ENCODE peak calls at places on chromosomes 4 and X, in nine cellular contexts. One of them, this sample, is unnamed.

GRCh38 chr4:47239649-47240048 is 208.3 kb downstream of the GABRB1 start:
- DNase-seq in H54: no peak
- DNase-seq in tibial nerve: no peak
- DNase-seq in prostate gland: no peak
- DNase-seq in HCT116: no peak
- DNase-seq in body of pancreas: no peak
- DNase-seq in ovary: no peak
- DNase-seq in endothelial cell of umbilical vein: no peak
- DNase-seq in adrenal gland: no peak
- DNase-seq in this sample: no peak

GRCh38 chr4:8847764-8848163 is 23.9 kb downstream of the HMX1 start:
- DNase-seq in H54: no peak
- DNase-seq in adrenal gland: no peak
- DNase-seq in prostate gland: no peak
- DNase-seq in HCT116: peak
- DNase-seq in endothelial cell of umbilical vein: no peak
- DNase-seq in tibial nerve: no peak
- DNase-seq in body of pancreas: peak
- DNase-seq in ovary: no peak
- DNase-seq in this sample: no peak

GRCh38 chrX:75229774-75230173 is 44.1 kb upstream of the UPRT start:
- DNase-seq in ovary: no peak
- DNase-seq in adrenal gland: no peak
- DNase-seq in prostate gland: no peak
- DNase-seq in tibial nerve: no peak
- DNase-seq in body of pancreas: no peak
- DNase-seq in HCT116: no peak
- DNase-seq in H54: no peak
- DNase-seq in endothelial cell of umbilical vein: no peak
- DNase-seq in this sample: no peak

GRCh38 chrX:39857780-39858179 is 240.0 kb downstream of the BCOR start:
- DNase-seq in HCT116: no peak
- DNase-seq in tibial nerve: no peak
- DNase-seq in ovary: no peak
- DNase-seq in H54: no peak
- DNase-seq in body of pancreas: no peak
- DNase-seq in prostate gland: no peak
- DNase-seq in endothelial cell of umbilical vein: no peak
- DNase-seq in adrenal gland: no peak
- DNase-seq in this sample: no peak

GRCh38 chr4:5616331-5616950 is 91.9 kb downstream of the EVC2 start:
- DNase-seq in adrenal gland: no peak
- DNase-seq in H54: no peak
- DNase-seq in body of pancreas: no peak
- DNase-seq in ovary: no peak
- DNase-seq in prostate gland: no peak
- DNase-seq in tibial nerve: no peak
- DNase-seq in HCT116: no peak
- DNase-seq in endothelial cell of umbilical vein: no peak
- DNase-seq in this sample: no peak

GRCh38 chrX:133670394-133670793 is 255.1 kb upstream of the GPC4 start:
- DNase-seq in prostate gland: peak
- DNase-seq in HCT116: peak
- DNase-seq in tibial nerve: peak
- DNase-seq in adrenal gland: peak
- DNase-seq in H54: no peak
- DNase-seq in ovary: no peak
- DNase-seq in endothelial cell of umbilical vein: peak
- DNase-seq in body of pancreas: no peak
- DNase-seq in this sample: peak

GRCh38 chr4:141229408-141230101 is 8.9 kb downstream of the ZNF330 start:
- DNase-seq in adrenal gland: no peak
- DNase-seq in HCT116: no peak
- DNase-seq in H54: no peak
- DNase-seq in body of pancreas: no peak
- DNase-seq in tibial nerve: no peak
- DNase-seq in endothelial cell of umbilical vein: no peak
- DNase-seq in ovary: no peak
- DNase-seq in prostate gland: no peak
- DNase-seq in this sample: no peak

GRCh38 chr4:161929966-161930365 is 233.8 kb downstream of the FSTL5 start:
- DNase-seq in HCT116: no peak
- DNase-seq in endothelial cell of umbilical vein: peak
- DNase-seq in ovary: no peak
- DNase-seq in prostate gland: no peak
- DNase-seq in adrenal gland: no peak
- DNase-seq in tibial nerve: no peak
- DNase-seq in body of pancreas: no peak
- DNase-seq in H54: no peak
- DNase-seq in this sample: no peak

GRCh38 chrX:9282325-9282724 is 182.5 kb upstream of the TBL1X start:
- DNase-seq in tibial nerve: peak
- DNase-seq in ovary: no peak
- DNase-seq in endothelial cell of umbilical vein: no peak
- DNase-seq in H54: no peak
- DNase-seq in prostate gland: no peak
- DNase-seq in body of pancreas: no peak
- DNase-seq in HCT116: no peak
- DNase-seq in adrenal gland: no peak
- DNase-seq in this sample: no peak

GRCh38 chrX:113058634-113059033 is 218.0 kb upstream of the AMOT start:
- DNase-seq in adrenal gland: no peak
- DNase-seq in tibial nerve: no peak
- DNase-seq in body of pancreas: no peak
- DNase-seq in prostate gland: no peak
- DNase-seq in endothelial cell of umbilical vein: no peak
- DNase-seq in H54: no peak
- DNase-seq in ovary: no peak
- DNase-seq in HCT116: no peak
- DNase-seq in this sample: no peak

GRCh38 chr4:10239982-10240654 is 123.5 kb upstream of the WDR1 start:
- DNase-seq in prostate gland: no peak
- DNase-seq in HCT116: no peak
- DNase-seq in ovary: no peak
- DNase-seq in body of pancreas: no peak
- DNase-seq in endothelial cell of umbilical vein: no peak
- DNase-seq in H54: no peak
- DNase-seq in tibial nerve: no peak
- DNase-seq in adrenal gland: no peak
- DNase-seq in this sample: peak

GRCh38 chr4:125781656-125782055 is 466.9 kb downstream of the FAT4 start:
- DNase-seq in body of pancreas: no peak
- DNase-seq in HCT116: no peak
- DNase-seq in endothelial cell of umbilical vein: no peak
- DNase-seq in prostate gland: no peak
- DNase-seq in adrenal gland: no peak
- DNase-seq in tibial nerve: no peak
- DNase-seq in ovary: no peak
- DNase-seq in H54: no peak
- DNase-seq in this sample: no peak

GRCh38 chr4:175999944-176000343 is 65.7 kb upstream of the WDR17 start:
- DNase-seq in prostate gland: no peak
- DNase-seq in body of pancreas: no peak
- DNase-seq in endothelial cell of umbilical vein: no peak
- DNase-seq in tibial nerve: no peak
- DNase-seq in H54: no peak
- DNase-seq in ovary: no peak
- DNase-seq in HCT116: no peak
- DNase-seq in adrenal gland: no peak
- DNase-seq in this sample: no peak

DNA sequence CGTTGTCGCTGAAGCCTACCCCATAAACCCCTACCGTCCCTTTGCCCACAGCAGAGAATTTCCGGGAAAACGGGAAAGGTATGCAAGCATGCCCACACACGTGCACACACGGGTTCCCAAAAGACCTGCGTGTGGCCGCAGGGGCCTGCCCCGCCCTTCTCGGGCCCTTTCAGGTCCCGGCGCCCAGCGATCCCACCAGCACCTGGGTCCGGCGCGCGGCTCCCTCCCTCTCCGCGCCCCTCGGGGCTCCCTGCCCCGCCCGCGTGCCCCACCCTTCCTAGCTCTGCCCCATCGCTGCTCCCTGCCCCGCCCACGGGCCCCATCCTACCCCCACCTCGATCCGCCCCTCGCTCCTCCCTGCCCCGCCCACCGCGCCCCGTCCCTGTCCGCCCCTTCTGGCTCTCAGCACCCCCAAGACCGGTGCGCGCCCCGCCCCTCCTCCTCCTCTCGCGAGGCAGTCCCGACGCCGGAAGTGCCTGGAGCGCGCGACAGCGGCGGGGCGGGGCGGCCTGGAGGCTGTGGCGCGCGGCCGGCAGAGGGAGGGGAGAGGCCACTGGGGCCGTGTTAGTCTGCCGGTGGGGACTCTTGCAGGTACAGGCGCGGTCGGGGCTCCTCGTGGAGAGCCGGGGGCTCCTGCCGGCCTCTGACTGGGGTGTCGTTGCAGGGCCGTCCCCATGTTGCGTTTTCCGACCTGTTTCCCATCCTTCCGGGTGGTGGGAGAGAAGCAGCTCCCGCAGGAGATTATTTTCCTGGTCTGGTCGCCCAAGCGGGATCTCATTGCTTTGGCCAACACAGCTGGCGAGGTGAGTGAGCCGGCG is at the start of gene ANAPC4:
- DNase-seq in adrenal gland: peak
- DNase-seq in tibial nerve: peak
- DNase-seq in H54: peak
- DNase-seq in HCT116: peak
- DNase-seq in ovary: peak
- DNase-seq in prostate gland: peak
- DNase-seq in endothelial cell of umbilical vein: peak
- DNase-seq in body of pancreas: peak
- DNase-seq in this sample: peak
- TF ChIP-seq POLR2A in adrenal gland: peak
- TF ChIP-seq POLR2A in tibial nerve: peak
- TF ChIP-seq POLR2A in H54: peak
- TF ChIP-seq POLR2A in HCT116: peak
- TF ChIP-seq POLR2A in ovary: peak
- TF ChIP-seq POLR2A in prostate gland: peak
- TF ChIP-seq POLR2A in endothelial cell of umbilical vein: peak
- TF ChIP-seq POLR2A in body of pancreas: peak
- TF ChIP-seq POLR2A in this sample: peak

GRCh38 chrX:152833378-152833777 is 2.5 kb downstream of the NSDHL start:
- DNase-seq in H54: no peak
- DNase-seq in HCT116: no peak
- DNase-seq in endothelial cell of umbilical vein: no peak
- DNase-seq in tibial nerve: no peak
- DNase-seq in body of pancreas: no peak
- DNase-seq in prostate gland: no peak
- DNase-seq in ovary: no peak
- DNase-seq in adrenal gland: peak
- DNase-seq in this sample: no peak

GRCh38 chrX:152831391-152831790 is 528 bp downstream of the NSDHL start:
- DNase-seq in H54: no peak
- DNase-seq in prostate gland: no peak
- DNase-seq in HCT116: no peak
- DNase-seq in body of pancreas: no peak
- DNase-seq in endothelial cell of umbilical vein: no peak
- DNase-seq in ovary: no peak
- DNase-seq in tibial nerve: no peak
- DNase-seq in adrenal gland: no peak
- DNase-seq in this sample: peak

GRCh38 chrX:152832520-152832919 is 1.7 kb downstream of the NSDHL start:
- DNase-seq in H54: no peak
- DNase-seq in prostate gland: no peak
- DNase-seq in endothelial cell of umbilical vein: no peak
- DNase-seq in tibial nerve: no peak
- DNase-seq in adrenal gland: no peak
- DNase-seq in ovary: no peak
- DNase-seq in body of pancreas: no peak
- DNase-seq in HCT116: no peak
- DNase-seq in this sample: no peak

GRCh38 chrX:152824841-152825374 is 5.6 kb downstream of the CETN2 start:
- DNase-seq in H54: peak
- DNase-seq in ovary: no peak
- DNase-seq in body of pancreas: no peak
- DNase-seq in HCT116: no peak
- DNase-seq in endothelial cell of umbilical vein: no peak
- DNase-seq in adrenal gland: no peak
- DNase-seq in tibial nerve: no peak
- DNase-seq in prostate gland: no peak
- DNase-seq in this sample: no peak

GRCh38 chrX:152830312-152831305 is at the start of the genes CETN2 and NSDHL:
- DNase-seq in body of pancreas: peak
- DNase-seq in tibial nerve: peak
- DNase-seq in HCT116: peak
- DNase-seq in adrenal gland: peak
- DNase-seq in endothelial cell of umbilical vein: peak
- DNase-seq in prostate gland: peak
- DNase-seq in ovary: peak
- DNase-seq in H54: peak
- DNase-seq in this sample: peak
- TF ChIP-seq POLR2A in body of pancreas: peak
- TF ChIP-seq POLR2A in tibial nerve: peak
- TF ChIP-seq POLR2A in HCT116: no peak
- TF ChIP-seq POLR2A in adrenal gland: peak
- TF ChIP-seq POLR2A in endothelial cell of umbilical vein: peak
- TF ChIP-seq POLR2A in prostate gland: peak
- TF ChIP-seq POLR2A in ovary: no peak
- TF ChIP-seq POLR2A in H54: peak
- TF ChIP-seq POLR2A in this sample: peak

GRCh38 chrX:49171752-49172279 is at the start of gene PLP2:
- DNase-seq in endothelial cell of umbilical vein: peak
- DNase-seq in HCT116: no peak
- DNase-seq in H54: no peak
- DNase-seq in ovary: peak
- DNase-seq in body of pancreas: peak
- DNase-seq in prostate gland: no peak
- DNase-seq in adrenal gland: peak
- DNase-seq in tibial nerve: no peak
- DNase-seq in this sample: peak
- TF ChIP-seq POLR2A in endothelial cell of umbilical vein: no peak
- TF ChIP-seq POLR2A in HCT116: peak
- TF ChIP-seq POLR2A in H54: peak
- TF ChIP-seq POLR2A in ovary: no peak
- TF ChIP-seq POLR2A in body of pancreas: peak
- TF ChIP-seq POLR2A in prostate gland: peak
- TF ChIP-seq POLR2A in adrenal gland: peak
- TF ChIP-seq POLR2A in tibial nerve: peak
- TF ChIP-seq POLR2A in this sample: peak

DNA sequence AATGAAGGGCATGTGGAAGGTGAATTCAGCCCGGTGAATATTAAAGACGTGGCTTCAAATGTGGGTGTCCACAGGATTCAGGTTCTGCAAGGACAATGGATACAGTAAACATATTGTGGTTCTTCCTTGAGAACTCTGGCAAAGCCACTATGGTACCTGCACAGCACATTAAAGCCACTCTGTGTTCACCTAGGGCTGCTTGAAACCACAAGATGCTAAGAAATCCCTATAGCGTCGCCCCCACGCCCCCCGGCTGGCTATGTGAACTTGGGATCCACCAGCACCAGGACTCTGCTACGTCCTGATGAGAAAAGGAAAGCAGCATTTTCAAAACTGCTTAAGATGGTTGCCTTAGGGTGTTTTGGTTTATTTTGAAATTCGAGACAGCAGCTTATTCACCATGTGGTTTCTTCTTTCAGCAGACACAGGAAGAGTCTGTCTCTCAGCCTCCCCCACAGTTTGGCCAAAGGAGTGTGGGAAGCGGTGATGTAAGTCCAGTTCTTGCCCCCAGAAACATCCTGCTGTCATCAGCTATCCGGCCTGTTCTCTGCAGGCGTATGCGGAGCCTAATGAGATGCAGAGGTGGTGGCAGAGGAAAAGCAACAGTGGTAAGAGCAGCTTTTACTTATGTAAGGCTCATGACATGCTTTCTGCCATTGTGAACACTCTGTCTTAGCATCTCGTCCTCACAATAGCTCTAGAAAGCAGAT is 111.5 kb downstream of the AFAP1 start:
- DNase-seq in tibial nerve: peak
- DNase-seq in H54: no peak
- DNase-seq in prostate gland: peak
- DNase-seq in body of pancreas: peak
- DNase-seq in HCT116: no peak
- DNase-seq in adrenal gland: peak
- DNase-seq in ovary: peak
- DNase-seq in endothelial cell of umbilical vein: peak
- DNase-seq in this sample: no peak
- TF ChIP-seq POLR2A in tibial nerve: peak
- TF ChIP-seq POLR2A in H54: no peak
- TF ChIP-seq POLR2A in prostate gland: no peak
- TF ChIP-seq POLR2A in body of pancreas: no peak
- TF ChIP-seq POLR2A in HCT116: no peak
- TF ChIP-seq POLR2A in adrenal gland: no peak
- TF ChIP-seq POLR2A in ovary: no peak
- TF ChIP-seq POLR2A in endothelial cell of umbilical vein: no peak
- TF ChIP-seq POLR2A in this sample: no peak

This sample was measured in erythroblast.